ENCODE peak calls at places on chromosomes 3 and 15, in six cellular contexts. V is IMR-90, G is fibroblast of lung, J is neural crest cell, N is lower lobe of right lung, C is mammary epithelial cell. F is an unnamed sample.

GRCh38 chr3:99502871-99503270 is 135.5 kb upstream of the COL8A1 start:
- DNase-seq in V (peak), G (peak), J (no peak), N (no peak), C (no peak), F (no peak)

GRCh38 chr3:33016846-33017405 is 65.5 kb downstream of the CCR4 start:
- DNase-seq in V (no peak), G (no peak), J (no peak), N (no peak), C (no peak), F (no peak)

GRCh38 chr15:62494144-62494543 is 329.1 kb upstream of the C2CD4B start:
- DNase-seq in V (no peak), G (no peak), J (no peak), N (no peak), C (no peak), F (no peak)

GRCh38 chr3:170275832-170276231 is 53.6 kb downstream of the PRKCI start:
- DNase-seq in V (no peak), G (no peak), J (no peak), N (no peak), C (no peak), F (no peak)

GRCh38 chr3:46692566-46692983 is 904 bp downstream of the ALS2CL start:
- DNase-seq in V (no peak), G (peak), J (no peak), N (peak), C (peak), F (no peak)

GRCh38 chr15:42035362-42035761 is 14.5 kb upstream of the PLA2G4E start:
- DNase-seq in V (peak), G (peak), J (no peak), N (no peak), C (peak), F (no peak)

GRCh38 chr15:48144889-48145288 is 24.1 kb downstream of the SLC24A5 start:
- DNase-seq in V (peak), G (peak), J (no peak), N (no peak), C (no peak), F (no peak)

GRCh38 chr3:115475178-115476041 is 147.9 kb upstream of the GAP43 start:
- DNase-seq in V (no peak), G (no peak), J (no peak), N (no peak), C (no peak), F (no peak)

GRCh38 chr15:67025719-67026118 is 39.7 kb upstream of the SMAD3 start:
- DNase-seq in V (peak), G (peak), J (no peak), N (no peak), C (peak), F (no peak)

GRCh38 chr3:150268426-150269321 is 139.4 kb upstream of the TSC22D2 start:
- DNase-seq in V (peak), G (no peak), J (no peak), N (no peak), C (no peak), F (no peak)

GRCh38 chr15:60134609-60135008 is 130.5 kb downstream of the FOXB1 start:
- DNase-seq in V (no peak), G (no peak), J (no peak), N (no peak), C (no peak), F (no peak)

GRCh38 chr3:157099337-157100078 is 60.4 kb downstream of the CCNL1 start:
- DNase-seq in V (peak), G (peak), J (no peak), N (no peak), C (peak), F (no peak)

GRCh38 chr15:42068601-42069000 is 25.8 kb downstream of the PLA2G4D start:
- DNase-seq in V (no peak), G (no peak), J (no peak), N (no peak), C (no peak), F (no peak)

GRCh38 chr3:32238816-32239637 is 547 bp downstream of the CMTM8 start:
- DNase-seq in V (peak), G (peak), J (peak), N (peak), C (peak), F (no peak)

GRCh38 chr3:177102526-177102925 is 94.8 kb downstream of the TBL1XR1 start:
- DNase-seq in V (peak), G (peak), J (no peak), N (no peak), C (no peak), F (no peak)

GRCh38 chr3:123295171-123295900 is 93.6 kb downstream of the SEC22A start:
- DNase-seq in V (no peak), G (no peak), J (no peak), N (no peak), C (no peak), F (no peak)

GRCh38 chr15:88708256-88709054 is 69.6 kb downstream of the ISG20 start:
- DNase-seq in V (no peak), G (no peak), J (no peak), N (no peak), C (no peak), F (no peak)

GRCh38 chr3:172287811-172288477 is 160.3 kb downstream of the GHSR start:
- DNase-seq in V (no peak), G (no peak), J (no peak), N (no peak), C (no peak), F (no peak)

GRCh38 chr15:99252326-99252725 is 1.0 kb downstream of the LRRC28 start:
- DNase-seq in V (no peak), G (no peak), J (no peak), N (no peak), C (no peak), F (no peak)

GRCh38 chr15:61640751-61641150 is 411.6 kb upstream of the RORA start:
- DNase-seq in V (no peak), G (no peak), J (no peak), N (no peak), C (no peak), F (no peak)

GRCh38 chr15:69540622-69541021 is 88.0 kb downstream of the RPLP1 start:
- DNase-seq in V (no peak), G (no peak), J (no peak), N (no peak), C (no peak), F (no peak)

GRCh38 chr15:89378699-89379422 is 44.2 kb upstream of the POLG start:
- DNase-seq in V (no peak), G (no peak), J (no peak), N (no peak), C (no peak), F (no peak)

GRCh38 chr3:50137567-50137966 is 17.6 kb upstream of the SEMA3F start:
- DNase-seq in V (no peak), G (no peak), J (no peak), N (no peak), C (no peak), F (no peak)

GRCh38 chr3:139528281-139528680 is 11.3 kb downstream of the RBP1 start:
- DNase-seq in V (no peak), G (no peak), J (no peak), N (no peak), C (no peak), F (no peak)

GRCh38 chr3:82012775-82013174 is 251.3 kb upstream of the GBE1 start:
- DNase-seq in V (no peak), G (no peak), J (no peak), N (no peak), C (no peak), F (no peak)
- TF ChIP-seq CTCF in V (peak), G (no peak), J (no peak), N (no peak), C (peak), F (no peak)

GRCh38 chr15:96365781-96366525 is 35.5 kb downstream of the NR2F2 start:
- DNase-seq in V (no peak), G (no peak), J (no peak), N (no peak), C (no peak), F (no peak)
- TF ChIP-seq CTCF in V (no peak), G (no peak), J (no peak), N (no peak), C (no peak), F (no peak)

GRCh38 chr3:126212629-126213375 is 32.4 kb upstream of the ALDH1L1 start:
- DNase-seq in V (peak), G (peak), J (peak), N (peak), C (no peak), F (no peak)
- TF ChIP-seq CTCF in V (peak), G (peak), J (peak), N (peak), C (no peak), F (peak)

DNA sequence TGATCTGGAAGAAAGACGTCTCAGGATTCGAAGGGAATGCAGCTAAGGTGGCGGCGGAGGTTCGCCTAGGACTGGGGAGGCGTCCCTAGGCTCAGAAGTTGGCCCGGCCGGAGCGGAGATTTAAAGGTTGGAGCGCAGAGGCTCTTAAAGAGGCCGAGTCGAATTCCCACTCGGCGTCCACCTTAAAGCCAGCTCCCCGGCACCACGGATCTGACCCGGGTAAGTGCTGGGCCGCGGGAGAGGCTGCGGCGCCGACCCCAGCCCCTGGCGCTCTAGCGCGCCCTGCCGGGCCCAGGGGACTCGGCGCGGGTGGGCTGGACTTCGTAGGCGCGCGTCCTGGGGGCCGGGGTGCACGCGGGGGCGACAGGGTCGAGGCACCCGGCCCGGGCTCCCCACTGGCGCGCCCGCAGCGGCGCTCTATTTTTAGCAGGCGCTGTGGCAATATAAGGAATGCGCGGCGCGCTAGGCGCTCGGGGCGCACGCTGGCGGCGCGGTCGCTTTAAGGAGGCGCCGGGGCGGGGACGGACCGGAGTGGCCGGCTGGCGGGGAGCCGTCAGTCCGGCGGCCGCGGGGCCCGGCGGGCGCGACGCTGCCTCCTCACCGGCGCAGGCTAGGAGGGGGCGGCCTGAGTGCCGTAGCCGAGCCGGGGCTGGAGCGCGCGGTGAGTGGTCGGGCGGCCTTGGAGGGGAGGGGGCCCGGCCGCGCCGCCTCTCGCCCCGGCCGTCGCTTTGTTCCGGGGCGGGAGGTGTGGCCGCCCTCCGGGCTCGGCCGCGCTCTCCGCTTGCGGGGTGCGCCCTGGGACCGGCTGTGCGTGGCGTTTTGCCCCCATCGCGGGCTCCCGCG is at the start of gene MRAS:
- DNase-seq in V (peak), G (peak), J (peak), N (peak), C (peak), F (peak)
- TF ChIP-seq CTCF in V (peak), G (no peak), J (peak), N (peak), C (no peak), F (peak)

F was measured in AG04450.